ENCODE peak calls at places on chromosome 15, in seven cellular contexts. One of them, this sample, is unnamed. For H3K9me3, the result is how much of the 10 kb centered on the place peaks cover.

GRCh38 chr15:83626171-83626802 is 27.6 kb upstream of the ADAMTSL3 start:
- DNase-seq in body of pancreas: no peak
- DNase-seq in HAP-1: no peak
- DNase-seq in A673: no peak
- DNase-seq in transverse colon: no peak
- DNase-seq in ovary: no peak
- DNase-seq in CD8-positive, alpha-beta T cell: no peak
- DNase-seq in this sample: no peak

GRCh38 chr15:77697893-77698292 is 65.2 kb upstream of the LINGO1 start:
- DNase-seq in transverse colon: no peak
- DNase-seq in ovary: no peak
- DNase-seq in body of pancreas: no peak
- DNase-seq in CD8-positive, alpha-beta T cell: no peak
- DNase-seq in A673: no peak
- DNase-seq in HAP-1: no peak
- DNase-seq in this sample: no peak

GRCh38 chr15:68407141-68407885 is 24.6 kb downstream of the ITGA11 start:
- DNase-seq in HAP-1: peak
- DNase-seq in ovary: peak
- DNase-seq in CD8-positive, alpha-beta T cell: no peak
- DNase-seq in body of pancreas: no peak
- DNase-seq in transverse colon: no peak
- DNase-seq in A673: no peak
- DNase-seq in this sample: no peak

GRCh38 chr15:85925649-85926237 is 131.0 kb upstream of the KLHL25 start:
- DNase-seq in transverse colon: no peak
- DNase-seq in body of pancreas: no peak
- DNase-seq in A673: no peak
- DNase-seq in ovary: no peak
- DNase-seq in HAP-1: no peak
- DNase-seq in CD8-positive, alpha-beta T cell: no peak
- DNase-seq in this sample: no peak

GRCh38 chr15:38259134-38259533 is 6.5 kb downstream of the SPRED1 start:
- DNase-seq in body of pancreas: no peak
- DNase-seq in HAP-1: no peak
- DNase-seq in ovary: no peak
- DNase-seq in A673: no peak
- DNase-seq in transverse colon: no peak
- DNase-seq in CD8-positive, alpha-beta T cell: no peak
- DNase-seq in this sample: no peak

GRCh38 chr15:80578206-80578595 is 116.9 kb upstream of the ABHD17C start:
- DNase-seq in HAP-1: no peak
- DNase-seq in ovary: no peak
- DNase-seq in transverse colon: no peak
- DNase-seq in A673: no peak
- DNase-seq in body of pancreas: no peak
- DNase-seq in CD8-positive, alpha-beta T cell: no peak
- DNase-seq in this sample: no peak

GRCh38 chr15:73755481-73755880 is 2.3 kb upstream of the INSYN1 start:
- DNase-seq in ovary: no peak
- DNase-seq in CD8-positive, alpha-beta T cell: no peak
- DNase-seq in body of pancreas: no peak
- DNase-seq in A673: peak
- DNase-seq in HAP-1: no peak
- DNase-seq in transverse colon: no peak
- DNase-seq in this sample: no peak

GRCh38 chr15:80788536-80788935 is 9.4 kb downstream of the CEMIP start:
- DNase-seq in A673: no peak
- DNase-seq in CD8-positive, alpha-beta T cell: no peak
- DNase-seq in body of pancreas: no peak
- DNase-seq in HAP-1: no peak
- DNase-seq in transverse colon: no peak
- DNase-seq in ovary: no peak
- DNase-seq in this sample: no peak

GRCh38 chr15:37981781-37982180 is 47.3 kb downstream of the TMCO5A start:
- DNase-seq in A673: peak
- DNase-seq in ovary: no peak
- DNase-seq in body of pancreas: no peak
- DNase-seq in CD8-positive, alpha-beta T cell: no peak
- DNase-seq in HAP-1: no peak
- DNase-seq in transverse colon: no peak
- DNase-seq in this sample: no peak

GRCh38 chr15:33160054-33160453 is 34.5 kb downstream of the FMN1 start:
- DNase-seq in body of pancreas: no peak
- DNase-seq in HAP-1: no peak
- DNase-seq in CD8-positive, alpha-beta T cell: no peak
- DNase-seq in ovary: no peak
- DNase-seq in A673: no peak
- DNase-seq in transverse colon: no peak
- DNase-seq in this sample: no peak

GRCh38 chr15:62828364-62828763 is 214.2 kb upstream of the TPM1 start:
- DNase-seq in HAP-1: no peak
- DNase-seq in transverse colon: no peak
- DNase-seq in CD8-positive, alpha-beta T cell: no peak
- DNase-seq in ovary: no peak
- DNase-seq in A673: no peak
- DNase-seq in body of pancreas: no peak
- DNase-seq in this sample: no peak

GRCh38 chr15:63034568-63034967 is 8.0 kb upstream of the TPM1 start:
- DNase-seq in ovary: no peak
- DNase-seq in body of pancreas: no peak
- DNase-seq in transverse colon: no peak
- DNase-seq in A673: no peak
- DNase-seq in CD8-positive, alpha-beta T cell: no peak
- DNase-seq in HAP-1: no peak
- DNase-seq in this sample: no peak

GRCh38 chr15:38736686-38737085 is 172.1 kb upstream of the RASGRP1 start:
- DNase-seq in ovary: no peak
- DNase-seq in HAP-1: no peak
- DNase-seq in CD8-positive, alpha-beta T cell: no peak
- DNase-seq in transverse colon: no peak
- DNase-seq in body of pancreas: no peak
- DNase-seq in A673: no peak
- DNase-seq in this sample: no peak

GRCh38 chr15:63503739-63504246 is 600 bp upstream of the USP3 start:
- DNase-seq in HAP-1: no peak
- DNase-seq in ovary: peak
- DNase-seq in transverse colon: peak
- DNase-seq in CD8-positive, alpha-beta T cell: peak
- DNase-seq in body of pancreas: peak
- DNase-seq in A673: peak
- DNase-seq in this sample: peak

GRCh38 chr15:63843901-63844317 is 10.2 kb upstream of the HERC1 start:
- DNase-seq in body of pancreas: no peak
- DNase-seq in HAP-1: no peak
- DNase-seq in A673: no peak
- DNase-seq in CD8-positive, alpha-beta T cell: no peak
- DNase-seq in transverse colon: no peak
- DNase-seq in ovary: no peak
- DNase-seq in this sample: no peak

GRCh38 chr15:40264321-40265153 is 18.3 kb downstream of the ANKRD63 start:
- DNase-seq in CD8-positive, alpha-beta T cell: no peak
- DNase-seq in A673: no peak
- DNase-seq in transverse colon: no peak
- DNase-seq in ovary: no peak
- DNase-seq in HAP-1: no peak
- DNase-seq in body of pancreas: no peak
- DNase-seq in this sample: no peak

GRCh38 chr15:80211976-80212375 is 40.0 kb downstream of the CTXND1 start:
- DNase-seq in HAP-1: no peak
- DNase-seq in body of pancreas: no peak
- DNase-seq in transverse colon: no peak
- DNase-seq in A673: no peak
- DNase-seq in ovary: no peak
- DNase-seq in CD8-positive, alpha-beta T cell: no peak
- DNase-seq in this sample: no peak

GRCh38 chr15:79140846-79141570 is 50.4 kb upstream of the RASGRF1 start:
- DNase-seq in A673: no peak
- DNase-seq in body of pancreas: no peak
- DNase-seq in ovary: no peak
- DNase-seq in transverse colon: no peak
- DNase-seq in CD8-positive, alpha-beta T cell: no peak
- DNase-seq in HAP-1: no peak
- DNase-seq in this sample: no peak

GRCh38 chr15:44676676-44677075 is 13.2 kb upstream of the SPG11 start:
- DNase-seq in ovary: no peak
- DNase-seq in A673: no peak
- DNase-seq in transverse colon: no peak
- DNase-seq in HAP-1: no peak
- DNase-seq in body of pancreas: no peak
- DNase-seq in CD8-positive, alpha-beta T cell: peak
- DNase-seq in this sample: no peak

GRCh38 chr15:38912067-38912466 is 347.5 kb upstream of the RASGRP1 start:
- DNase-seq in body of pancreas: no peak
- DNase-seq in CD8-positive, alpha-beta T cell: no peak
- DNase-seq in HAP-1: no peak
- DNase-seq in transverse colon: no peak
- DNase-seq in ovary: no peak
- DNase-seq in A673: no peak
- DNase-seq in this sample: no peak

GRCh38 chr15:22888120-22888859 is 49.8 kb downstream of the NIPA2 start:
- DNase-seq in HAP-1: no peak
- DNase-seq in ovary: no peak
- DNase-seq in transverse colon: no peak
- DNase-seq in CD8-positive, alpha-beta T cell: no peak
- DNase-seq in A673: peak
- DNase-seq in body of pancreas: no peak
- DNase-seq in this sample: no peak

GRCh38 chr15:40928975-40929729 is at the start of gene DLL4:
- DNase-seq in HAP-1: peak
- DNase-seq in CD8-positive, alpha-beta T cell: no peak
- DNase-seq in body of pancreas: peak
- DNase-seq in transverse colon: peak
- DNase-seq in ovary: no peak
- DNase-seq in A673: peak
- DNase-seq in this sample: no peak

DNA sequence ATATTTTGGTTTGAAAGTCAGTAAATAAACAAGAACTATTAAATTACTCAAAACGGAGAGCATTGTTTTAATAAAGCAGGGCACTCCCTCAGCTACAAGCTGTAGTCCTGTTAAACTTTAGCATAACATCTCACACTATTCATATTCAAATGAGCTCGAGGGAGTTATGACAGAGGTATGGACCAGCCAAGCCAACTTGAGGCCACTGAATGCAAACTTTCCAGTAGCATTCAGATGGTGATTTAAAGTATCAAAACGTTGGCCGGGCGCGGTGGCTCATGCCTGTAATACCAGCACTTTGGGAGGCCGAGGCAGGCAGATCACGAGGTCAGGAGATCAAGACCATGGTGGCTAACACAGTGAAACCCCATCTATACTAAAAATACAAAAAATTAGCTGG is 132.9 kb downstream of the GABRB3 start:
- DNase-seq in HAP-1: peak
- DNase-seq in body of pancreas: no peak
- DNase-seq in transverse colon: no peak
- DNase-seq in A673: no peak
- DNase-seq in CD8-positive, alpha-beta T cell: no peak
- DNase-seq in ovary: no peak
- DNase-seq in this sample: no peak
- H3K9me3 ChIP-seq in HAP-1: under half
- H3K9me3 ChIP-seq in body of pancreas: under half
- H3K9me3 ChIP-seq in transverse colon: under half
- H3K9me3 ChIP-seq in A673: under half
- H3K9me3 ChIP-seq in CD8-positive, alpha-beta T cell: under half
- H3K9me3 ChIP-seq in ovary: under half
- H3K9me3 ChIP-seq in this sample: under half

GRCh38 chr15:25054943-25055342 is 100.2 kb downstream of the SNRPN start:
- DNase-seq in CD8-positive, alpha-beta T cell: no peak
- DNase-seq in HAP-1: no peak
- DNase-seq in ovary: no peak
- DNase-seq in transverse colon: no peak
- DNase-seq in A673: no peak
- DNase-seq in body of pancreas: no peak
- DNase-seq in this sample: no peak
- H3K9me3 ChIP-seq in CD8-positive, alpha-beta T cell: half or more
- H3K9me3 ChIP-seq in HAP-1: under half
- H3K9me3 ChIP-seq in ovary: half or more
- H3K9me3 ChIP-seq in transverse colon: half or more
- H3K9me3 ChIP-seq in A673: half or more
- H3K9me3 ChIP-seq in body of pancreas: under half
- H3K9me3 ChIP-seq in this sample: half or more

DNA sequence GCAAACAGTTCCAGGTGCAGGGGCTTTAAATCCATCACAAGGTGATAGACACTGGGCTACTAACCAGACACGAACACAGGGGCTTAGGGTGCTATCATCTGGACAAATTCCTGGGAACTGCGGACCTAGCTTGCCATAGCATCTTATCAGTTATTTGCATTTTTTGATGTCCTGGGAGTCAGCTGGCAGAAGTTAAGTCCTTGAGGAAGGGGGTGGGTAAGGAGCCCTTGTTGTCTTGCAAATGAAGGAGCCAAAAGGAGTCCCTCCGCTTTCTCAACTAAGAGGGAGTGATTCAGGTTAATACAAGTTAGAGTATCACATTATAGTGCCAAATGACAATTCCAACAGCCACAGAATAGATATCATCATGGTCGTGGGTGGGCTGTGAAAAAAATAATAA is 108.9 kb downstream of the NPAP1 start:
- DNase-seq in HAP-1: no peak
- DNase-seq in A673: no peak
- DNase-seq in CD8-positive, alpha-beta T cell: no peak
- DNase-seq in ovary: no peak
- DNase-seq in transverse colon: no peak
- DNase-seq in body of pancreas: no peak
- DNase-seq in this sample: no peak
- H3K9me3 ChIP-seq in HAP-1: under half
- H3K9me3 ChIP-seq in A673: under half
- H3K9me3 ChIP-seq in CD8-positive, alpha-beta T cell: under half
- H3K9me3 ChIP-seq in ovary: under half
- H3K9me3 ChIP-seq in transverse colon: under half
- H3K9me3 ChIP-seq in body of pancreas: under half
- H3K9me3 ChIP-seq in this sample: under half

DNA sequence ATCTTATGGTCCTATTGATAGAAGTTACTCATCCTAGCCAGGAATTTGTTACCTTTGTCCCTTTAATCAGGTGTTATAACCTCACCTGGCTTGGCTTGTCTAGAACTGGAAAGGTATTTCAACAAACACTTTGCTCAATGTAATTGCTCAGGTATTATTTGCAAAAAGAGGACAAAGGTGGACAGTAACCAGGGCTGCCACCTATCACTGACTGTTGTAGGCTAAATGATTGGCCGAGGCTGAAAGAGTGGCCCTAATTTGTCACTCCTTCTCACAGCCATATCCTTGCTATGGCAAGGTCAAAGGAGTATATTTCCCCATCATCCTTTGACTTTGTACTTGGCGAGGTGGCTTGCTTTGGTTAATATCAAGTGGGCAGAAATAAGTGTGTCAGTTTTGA is 2.7 kb upstream of the SELENOS start:
- DNase-seq in transverse colon: no peak
- DNase-seq in ovary: no peak
- DNase-seq in A673: no peak
- DNase-seq in CD8-positive, alpha-beta T cell: no peak
- DNase-seq in HAP-1: no peak
- DNase-seq in body of pancreas: no peak
- DNase-seq in this sample: no peak
- H3K9me3 ChIP-seq in transverse colon: under half
- H3K9me3 ChIP-seq in ovary: under half
- H3K9me3 ChIP-seq in A673: under half
- H3K9me3 ChIP-seq in CD8-positive, alpha-beta T cell: under half
- H3K9me3 ChIP-seq in HAP-1: under half
- H3K9me3 ChIP-seq in body of pancreas: under half
- H3K9me3 ChIP-seq in this sample: under half

This sample was measured in T-helper 17 cell.